ENCODE peak calls at places on chromosomes 16 and 17, in nine cellular contexts. K is colonic mucosa; A is EH; W is foreskin melanocyte; C is heart left ventricle; Q is activated CD4-positive, alpha-beta T cell treated with anti-CD3 and anti-CD28 coated beads, Interleukin-2, amount 10 ng/mL, durations not matched to agents 7 days and 5 days; G is PC-9; J is effector memory CD4-positive, alpha-beta T cell; Y is HFF-Myc. X is an unnamed sample.

GRCh38 chr17:64118452-64118979 is 11.4 kb downstream of the ERN1 start:
- DNase-seq in J (no peak), Y (no peak), W (no peak), C (no peak), K (peak), G (no peak), Q (no peak), A (no peak), X (no peak)

GRCh38 chr17:77214743-77215142 is 74.0 kb downstream of the SEC14L1 start:
- DNase-seq in Y (no peak), C (no peak), K (peak), A (peak), Q (peak), G (peak), J (no peak), W (no peak), X (no peak)

GRCh38 chr17:8060274-8060673 is 21.4 kb downstream of the ALOX15B start:
- DNase-seq in K (peak), G (peak), A (peak), W (peak), J (peak), Y (no peak), C (no peak), Q (peak), X (no peak)

GRCh38 chr17:41186872-41187271 is 2.2 kb upstream of the KRTAP4-1 start:
- DNase-seq in J (no peak), A (no peak), K (no peak), Y (no peak), Q (no peak), C (no peak), G (no peak), W (no peak), X (no peak)

GRCh38 chr17:48066656-48067055 is 18.5 kb downstream of the NFE2L1 start:
- DNase-seq in C (no peak), Q (no peak), J (no peak), K (no peak), G (no peak), Y (no peak), W (no peak), A (no peak), X (no peak)

GRCh38 chr17:37691807-37692206 is 48.6 kb upstream of the DDX52 start:
- DNase-seq in K (no peak), Y (no peak), Q (no peak), W (no peak), C (no peak), G (no peak), A (no peak), J (no peak), X (no peak)

GRCh38 chr16:23711785-23712184 is 1.2 kb downstream of the ERN2 start:
- DNase-seq in W (no peak), G (peak), Y (no peak), J (no peak), K (peak), C (no peak), A (no peak), Q (no peak), X (no peak)

GRCh38 chr16:4892356-4893102 is 44.4 kb downstream of the PPL start:
- DNase-seq in A (peak), Y (no peak), J (no peak), C (no peak), Q (no peak), G (no peak), W (no peak), K (no peak), X (no peak)

GRCh38 chr16:1034230-1035065 is 38.1 kb upstream of the SSTR5 start:
- DNase-seq in C (no peak), Q (no peak), J (no peak), Y (no peak), G (no peak), K (no peak), W (no peak), A (no peak), X (no peak)

GRCh38 chr16:3999479-3999868 is 116.8 kb downstream of the ADCY9 start:
- DNase-seq in Q (no peak), C (peak), K (no peak), A (peak), W (no peak), J (no peak), Y (peak), G (no peak), X (no peak)

GRCh38 chr16:1916654-1916990 is 1.6 kb downstream of the HS3ST6 start:
- DNase-seq in W (no peak), Y (no peak), J (no peak), G (no peak), K (no peak), C (no peak), A (no peak), Q (no peak), X (no peak)

GRCh38 chr16:23069844-23070243 is 79.4 kb downstream of the USP31 start:
- DNase-seq in A (no peak), C (no peak), Q (no peak), G (no peak), J (no peak), K (no peak), W (no peak), Y (no peak), X (peak)

GRCh38 chr17:11598274-11599221 is at the start of gene DNAH9:
- DNase-seq in Y (peak), A (no peak), W (peak), G (no peak), J (no peak), K (peak), C (peak), Q (peak), X (peak)

GRCh38 chr16:88967800-88968588 is 9.0 kb downstream of the CBFA2T3 start:
- DNase-seq in K (no peak), Q (no peak), A (no peak), Y (no peak), C (peak), W (no peak), G (no peak), J (no peak), X (no peak)

GRCh38 chr17:72030067-72030899 is 90.5 kb upstream of the SOX9 start:
- DNase-seq in C (peak), A (peak), J (no peak), Q (peak), W (peak), K (peak), Y (peak), G (peak), X (no peak)

GRCh38 chr17:51045616-51046526 is 74.8 kb downstream of the SPAG9 start:
- DNase-seq in G (no peak), Y (no peak), A (no peak), J (no peak), K (no peak), C (no peak), W (peak), Q (no peak), X (no peak)

X was measured in esophagus muscularis mucosa.